ENCODE peak calls at places on chromosome 1, in seven cellular contexts. K, W, V, L, N, C and M are unnamed samples.

GRCh38 chr1:79355073-79355472 is 348.5 kb upstream of the ADGRL4 start:
- DNase-seq in C (no peak), V (no peak), N (no peak), L (no peak), K (no peak), W (no peak), M (peak)

GRCh38 chr1:33234588-33234990 is 21.7 kb upstream of the ZNF362 start:
- DNase-seq in C (no peak), W (no peak), K (no peak), N (no peak), L (no peak), V (no peak), M (no peak)

GRCh38 chr1:34870395-34870794 is 10.8 kb upstream of the SMIM12 start:
- DNase-seq in W (peak), L (no peak), N (no peak), K (no peak), V (no peak), C (no peak), M (no peak)

GRCh38 chr1:6796095-6796494 is 10.8 kb downstream of the CAMTA1 start:
- DNase-seq in L (no peak), C (no peak), K (no peak), N (no peak), W (no peak), V (no peak), M (no peak)

GRCh38 chr1:86471296-86471695 is 2.6 kb downstream of the CLCA1 start:
- DNase-seq in C (no peak), K (no peak), L (no peak), W (no peak), N (no peak), V (no peak), M (no peak)

GRCh38 chr1:46342084-46342656 is 1.6 kb downstream of the NSUN4 start:
- DNase-seq in L (no peak), N (peak), V (peak), K (no peak), C (no peak), W (peak), M (peak)

GRCh38 chr1:30083800-30084464 is 639.5 kb downstream of the MATN1 start:
- DNase-seq in C (no peak), W (no peak), K (no peak), N (no peak), V (no peak), L (no peak), M (peak)

GRCh38 chr1:235601087-235601486 is 48.5 kb downstream of the GNG4 start:
- DNase-seq in W (peak), C (no peak), K (no peak), N (peak), L (peak), V (peak), M (peak)

GRCh38 chr1:218983848-218984247 is 189.8 kb upstream of the LYPLAL1 start:
- DNase-seq in V (no peak), W (peak), L (no peak), N (peak), C (no peak), K (no peak), M (no peak)

GRCh38 chr1:212147581-212148033 is 112.1 kb downstream of the DTL start:
- DNase-seq in L (no peak), W (peak), N (no peak), K (no peak), C (no peak), V (peak), M (no peak)

GRCh38 chr1:31745071-31745897 is 18.9 kb downstream of the ADGRB2 start:
- DNase-seq in L (peak), V (peak), N (peak), K (no peak), W (peak), C (no peak), M (peak)

GRCh38 chr1:68571499-68571898 is 74.6 kb upstream of the DEPDC1 start:
- DNase-seq in W (no peak), V (no peak), L (no peak), K (no peak), N (no peak), C (no peak), M (peak)

GRCh38 chr1:108896160-108897150 is 19.7 kb downstream of the GPSM2 start:
- DNase-seq in N (no peak), L (no peak), V (no peak), C (no peak), W (no peak), K (no peak), M (peak)

GRCh38 chr1:214470132-214470531 is 81.3 kb downstream of the PTPN14 start:
- DNase-seq in C (no peak), V (no peak), N (no peak), L (no peak), W (no peak), K (no peak), M (no peak)

GRCh38 chr1:209672705-209673630 is 2.2 kb upstream of the G0S2 start:
- DNase-seq in L (no peak), V (no peak), C (no peak), N (no peak), W (no peak), K (no peak), M (no peak)

GRCh38 chr1:211579434-211580302 is 707 bp upstream of the SLC30A1 start:
- DNase-seq in N (no peak), C (no peak), W (peak), V (no peak), L (peak), K (no peak), M (peak)

GRCh38 chr1:226786550-226786949 is 47.5 kb upstream of the ITPKB start:
- DNase-seq in K (no peak), W (no peak), N (no peak), L (no peak), C (no peak), V (no peak), M (no peak)

GRCh38 chr1:247204177-247204647 is 32.4 kb upstream of the ZNF124 start:
- DNase-seq in W (no peak), K (no peak), C (no peak), N (no peak), L (no peak), V (no peak), M (no peak)

GRCh38 chr1:7606096-7606495 is 165.0 kb upstream of the VAMP3 start:
- DNase-seq in W (no peak), K (no peak), N (peak), C (no peak), V (no peak), L (peak), M (no peak)

GRCh38 chr1:30904962-30905335 is 3.6 kb downstream of the SDC3 start:
- DNase-seq in K (no peak), V (no peak), W (no peak), L (peak), C (no peak), N (no peak), M (no peak)

GRCh38 chr1:235858784-235859183 is 7.9 kb downstream of the LYST start:
- DNase-seq in C (no peak), N (peak), K (no peak), V (no peak), L (no peak), W (no peak), M (peak)

GRCh38 chr1:203338335-203339036 is 12.4 kb downstream of the FMOD start:
- DNase-seq in L (no peak), N (peak), V (peak), K (peak), W (peak), C (peak), M (peak)

GRCh38 chr1:23638188-23638619 is 53.4 kb upstream of the RPL11 start:
- DNase-seq in W (peak), N (peak), C (no peak), K (no peak), V (peak), L (no peak), M (no peak)
- H3K9ac ChIP-seq in W (no peak), N (no peak), C (no peak), K (no peak), V (peak), L (no peak), M (peak)

GRCh38 chr1:19505694-19506457 is 20.5 kb upstream of the CAPZB start:
- DNase-seq in N (peak), W (no peak), C (no peak), V (no peak), K (no peak), L (peak), M (no peak)

GRCh38 chr1:19504796-19505693 is 19.7 kb upstream of the CAPZB start:
- DNase-seq in K (no peak), W (no peak), L (no peak), N (peak), V (no peak), C (no peak), M (peak)
- H3K4me3 ChIP-seq in K (no peak), W (no peak), L (no peak), N (peak), V (no peak), C (no peak), M (peak)

DNA sequence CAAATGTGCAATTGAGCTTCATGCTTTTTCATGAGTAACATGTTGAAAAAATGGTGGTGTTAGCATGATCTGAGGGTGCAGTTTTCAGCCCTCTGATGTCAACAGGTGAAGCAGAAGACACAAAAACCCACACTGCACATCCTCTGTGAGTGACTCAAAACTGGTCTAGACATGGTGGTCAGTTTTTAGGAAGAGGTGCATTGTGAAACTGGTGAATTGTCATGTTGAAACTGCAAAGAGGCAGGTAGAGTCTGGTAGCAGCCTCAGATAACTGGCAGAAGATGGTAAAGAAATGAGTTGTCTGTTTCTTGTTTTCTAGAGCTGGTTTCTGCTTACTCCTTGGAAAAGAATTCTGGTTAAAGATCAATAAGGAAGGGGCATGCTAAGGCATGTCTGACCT is 97.3 kb upstream of the HMCN1 start:
- DNase-seq in K (no peak), L (no peak), W (no peak), V (no peak), C (no peak), N (no peak), M (no peak)
- H3K9ac ChIP-seq in K (no peak), L (no peak), W (no peak), V (no peak), C (no peak), N (no peak), M (no peak)

GRCh38 chr1:66931548-66932124 is 6.8 kb downstream of the MIER1 start:
- DNase-seq in C (no peak), K (no peak), L (no peak), N (peak), W (no peak), V (no peak), M (peak)

GRCh38 chr1:66932291-66932690 is 7.5 kb downstream of the MIER1 start:
- DNase-seq in C (no peak), V (no peak), L (no peak), N (peak), W (no peak), K (no peak), M (no peak)

GRCh38 chr1:66930823-66931174 is 6.0 kb downstream of the MIER1 start:
- DNase-seq in V (no peak), C (no peak), K (no peak), W (no peak), N (peak), L (no peak), M (no peak)

GRCh38 chr1:66937529-66938234 is 12.9 kb downstream of the MIER1 start:
- DNase-seq in N (no peak), W (no peak), C (no peak), K (no peak), L (no peak), V (no peak), M (no peak)

GRCh38 chr1:66933887-66934700 is 9.3 kb downstream of the MIER1 start:
- DNase-seq in V (no peak), W (no peak), C (no peak), N (no peak), K (no peak), L (no peak), M (peak)
- H3K4me3 ChIP-seq in V (peak), W (no peak), C (no peak), N (peak), K (no peak), L (no peak), M (peak)

DNA sequence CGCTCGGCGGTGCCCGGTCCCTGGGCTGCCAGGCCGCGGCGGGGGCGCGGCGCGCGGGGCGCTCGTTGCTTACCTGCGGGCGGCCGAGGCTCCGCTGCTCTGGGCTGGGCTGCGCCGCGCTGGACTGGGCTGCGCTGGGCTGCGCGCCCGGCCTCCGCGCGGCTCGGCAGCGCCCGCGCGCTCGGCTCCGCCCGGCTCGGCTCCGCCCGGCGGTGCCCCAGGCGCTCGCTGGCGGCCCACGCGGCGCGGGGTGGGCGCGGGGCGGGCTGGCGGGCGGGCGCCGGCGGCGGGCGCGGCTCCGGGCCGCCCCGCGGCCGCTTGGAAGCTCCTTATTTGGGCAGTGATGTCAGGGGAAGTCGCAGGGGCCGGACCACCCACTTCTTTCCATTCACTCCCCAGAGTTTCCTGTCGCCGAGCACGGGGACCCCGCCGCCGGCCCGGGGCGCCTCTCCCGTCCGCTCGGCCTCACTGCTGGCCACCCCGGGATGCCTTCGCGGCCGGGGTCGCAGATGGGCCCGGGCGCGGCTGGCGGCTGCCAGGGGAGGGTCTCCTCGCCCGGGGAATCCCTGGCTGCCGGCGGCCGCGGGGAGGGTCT is 177.7 kb upstream of the EDN2 start:
- DNase-seq in C (peak), V (no peak), L (peak), W (peak), N (peak), K (peak), M (peak)
- H3K9ac ChIP-seq in C (peak), V (no peak), L (no peak), W (no peak), N (peak), K (peak), M (peak)

DNA sequence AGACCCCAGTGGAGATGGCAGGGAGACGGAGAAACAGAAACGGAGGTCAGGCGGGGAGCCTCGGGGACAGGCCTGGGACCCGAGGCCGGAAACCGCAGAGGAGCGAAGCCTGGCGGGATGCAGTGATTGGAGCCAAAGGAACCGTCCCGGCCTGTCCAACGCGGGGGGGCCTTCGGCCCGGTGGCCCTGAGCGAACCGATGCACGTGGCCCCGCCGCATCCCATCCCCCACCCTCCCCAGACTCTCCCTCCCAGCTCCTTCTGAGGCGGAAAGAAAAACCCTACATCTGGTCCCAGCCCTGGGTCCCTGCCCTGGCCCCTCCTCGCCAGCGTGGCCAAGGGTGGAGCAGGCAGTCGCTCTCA is 1.2 kb upstream of the CRABP2 start:
- DNase-seq in L (peak), W (peak), C (peak), K (no peak), V (peak), N (peak), M (peak)
- H3K4me3 ChIP-seq in L (peak), W (peak), C (peak), K (peak), V (peak), N (peak), M (peak)

DNA sequence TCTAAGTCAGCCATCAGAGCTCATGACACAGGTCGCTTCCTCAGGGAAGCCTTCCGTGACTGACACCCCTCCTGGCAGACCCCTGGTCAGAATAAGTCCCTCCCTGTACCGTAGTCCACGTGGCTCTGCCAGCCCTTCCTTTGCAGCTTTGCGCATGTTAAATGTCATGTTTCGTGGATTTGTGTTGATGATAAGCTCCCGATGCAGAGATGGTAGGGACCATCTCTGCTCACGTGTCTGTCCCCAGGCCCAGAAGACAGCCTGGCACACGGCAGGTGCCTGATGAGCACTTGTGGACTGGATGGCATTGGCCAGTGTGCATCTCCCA is 75.9 kb downstream of the DHRS3 start:
- DNase-seq in L (no peak), C (no peak), N (no peak), V (no peak), K (no peak), W (no peak), M (no peak)
- H3K9ac ChIP-seq in L (no peak), C (no peak), N (no peak), V (peak), K (peak), W (no peak), M (no peak)

GRCh38 chr1:96048572-96048971 is 673.0 kb upstream of the PTBP2 start:
- DNase-seq in C (no peak), W (no peak), L (no peak), N (no peak), K (no peak), V (no peak), M (no peak)

DNA sequence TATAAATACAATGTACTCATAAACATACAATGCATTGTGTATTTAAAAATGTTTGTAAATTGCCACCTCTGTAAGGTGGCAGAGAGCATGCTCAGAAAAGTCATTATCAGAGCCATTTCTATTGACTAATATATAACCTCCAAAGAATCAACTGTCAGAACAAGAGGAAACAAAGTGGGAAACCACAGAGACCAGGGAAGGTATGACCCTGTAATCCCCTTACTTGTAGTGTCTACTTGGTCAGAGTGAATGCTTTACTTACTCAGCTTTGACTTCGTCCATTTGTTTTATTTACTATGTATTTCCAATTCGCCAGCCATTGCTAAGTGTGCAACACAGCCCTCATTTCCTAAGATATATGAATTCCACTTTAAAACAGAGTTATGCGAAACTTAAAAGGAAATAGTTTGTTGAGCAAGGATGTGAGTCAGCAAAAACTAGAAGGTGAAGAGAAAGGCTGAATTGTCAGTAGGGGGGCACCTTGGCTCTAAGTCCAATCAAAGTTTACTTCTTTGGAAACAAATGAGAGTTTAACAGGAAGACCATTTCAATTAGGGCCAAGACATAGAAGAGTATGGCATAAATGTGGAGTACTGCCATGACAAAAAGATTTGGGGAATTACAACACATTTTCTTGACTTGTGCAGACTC is 671.7 kb upstream of the PTBP2 start:
- DNase-seq in C (no peak), L (no peak), W (no peak), V (no peak), N (no peak), K (no peak), M (no peak)
- H3K4me3 ChIP-seq in C (no peak), L (no peak), W (no peak), V (no peak), N (no peak), K (no peak), M (no peak)

GRCh38 chr1:219990782-219991510 is 55.4 kb downstream of the EPRS1 start:
- DNase-seq in W (peak), L (no peak), V (no peak), K (peak), C (peak), N (peak), M (peak)

GRCh38 chr1:219988387-219988786 is 57.9 kb downstream of the EPRS1 start:
- DNase-seq in N (no peak), K (no peak), C (no peak), W (no peak), L (no peak), V (no peak), M (no peak)

GRCh38 chr1:219991511-219991810 is 54.8 kb downstream of the EPRS1 start:
- DNase-seq in K (no peak), N (no peak), C (no peak), W (no peak), L (no peak), V (no peak), M (no peak)

GRCh38 chr1:219987325-219987724 is 59.0 kb upstream of the SLC30A10 start:
- DNase-seq in W (no peak), N (no peak), V (no peak), C (no peak), L (no peak), K (no peak), M (no peak)

GRCh38 chr1:219988818-219989217 is 57.5 kb downstream of the EPRS1 start:
- DNase-seq in L (no peak), K (no peak), N (no peak), C (no peak), W (no peak), V (no peak), M (no peak)
- H3K9ac ChIP-seq in L (no peak), K (no peak), N (no peak), C (no peak), W (no peak), V (no peak), M (no peak)